ENCODE peak calls at places on chromosome 13, in four cellular contexts. Z, Q, J and F are unnamed samples.

GRCh38 chr13:29472317-29472961 is 123.0 kb downstream of the SLC7A1 start:
- DNase-seq in Z (peak), Q (no peak), J (no peak), F (no peak)

GRCh38 chr13:75785130-75785529 is 149.0 kb downstream of the LMO7 start:
- DNase-seq in J (no peak), Z (no peak), Q (no peak), F (no peak)

GRCh38 chr13:60396783-60397692 is at the start of gene TDRD3:
- DNase-seq in J (peak), Z (peak), Q (peak), F (peak)

GRCh38 chr13:69619651-69620050 is 488.0 kb upstream of the ATXN8OS start:
- DNase-seq in J (no peak), Z (no peak), Q (no peak), F (no peak)

GRCh38 chr13:40464349-40464748 is 202.1 kb downstream of the FOXO1 start:
- DNase-seq in J (no peak), Z (no peak), Q (no peak), F (no peak)

GRCh38 chr13:94470126-94470525 is 9.4 kb downstream of the DCT start:
- DNase-seq in Q (no peak), Z (no peak), J (no peak), F (no peak)

GRCh38 chr13:36680918-36681317 is 7.1 kb downstream of the SERTM1 start:
- DNase-seq in J (no peak), Q (no peak), Z (no peak), F (no peak)

GRCh38 chr13:28136916-28137315 is 1.4 kb upstream of the PAN3 start:
- DNase-seq in Z (no peak), J (no peak), Q (no peak), F (no peak)

GRCh38 chr13:33494596-33495214 is 209.2 kb upstream of the STARD13 start:
- DNase-seq in Q (no peak), J (no peak), Z (peak), F (no peak)

GRCh38 chr13:87867426-87867825 is 196.3 kb downstream of the SLITRK5 start:
- DNase-seq in Z (no peak), J (no peak), Q (no peak), F (no peak)

GRCh38 chr13:40401911-40402776 is 264.3 kb downstream of the FOXO1 start:
- DNase-seq in J (peak), Z (no peak), Q (peak), F (peak)

DNA sequence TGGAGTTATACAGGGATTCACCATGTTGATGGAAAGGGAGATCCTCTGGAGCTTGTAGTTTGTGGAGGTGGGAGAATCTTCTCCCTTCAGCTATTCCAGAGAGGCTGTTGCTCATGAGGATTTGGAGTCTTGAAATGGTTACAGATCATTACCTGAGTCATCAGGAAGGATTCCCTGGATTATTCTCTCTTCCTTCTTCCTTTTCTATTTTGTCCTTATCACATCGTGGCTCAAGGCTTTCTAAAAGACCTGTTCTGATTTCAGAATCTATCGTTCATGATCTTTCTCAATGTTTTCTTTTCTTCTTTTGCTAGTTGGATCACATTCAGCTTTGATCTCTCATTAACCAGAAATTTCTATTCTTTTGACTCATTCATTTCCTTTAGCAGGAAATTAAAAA is 196.0 kb downstream of the KLF5 start:
- DNase-seq in Z (no peak), J (no peak), Q (no peak), F (no peak)
- TF ChIP-seq CTCF in Z (no peak), J (no peak), Q (no peak), F (no peak)

DNA sequence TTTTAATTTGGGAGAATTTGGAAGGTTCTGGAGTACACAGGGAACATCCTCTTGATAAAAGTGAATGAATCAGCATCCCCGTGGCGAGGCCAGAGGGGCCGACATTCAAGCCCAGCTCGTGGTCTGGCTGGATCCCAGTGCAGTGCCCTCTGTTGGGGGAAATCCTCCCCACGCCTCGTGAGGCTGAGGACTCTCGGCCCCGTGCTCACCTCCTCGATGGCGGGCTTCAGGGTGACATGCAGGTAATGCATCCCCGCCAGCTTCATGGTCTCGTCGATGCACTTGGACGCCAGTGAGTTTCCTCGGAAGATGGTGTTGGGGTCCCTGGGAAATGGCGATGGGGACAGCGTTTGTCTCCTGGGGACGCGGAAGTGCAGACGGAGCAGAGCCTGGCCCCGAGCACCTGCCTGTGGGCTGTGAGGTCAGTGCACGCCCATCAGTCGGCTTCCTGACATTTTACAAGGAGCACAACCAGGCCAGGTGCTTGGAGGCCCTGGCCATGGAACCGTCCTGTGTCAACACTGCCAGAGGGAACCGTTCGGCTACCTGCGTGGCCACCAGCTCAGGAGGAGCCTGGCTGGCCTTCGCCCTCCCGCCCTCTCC is 43.3 kb upstream of the C13orf46 start:
- DNase-seq in Q (no peak), Z (peak), J (no peak), F (no peak)
- TF ChIP-seq CTCF in Q (no peak), Z (peak), J (no peak), F (no peak)

GRCh38 chr13:19085258-19085657 is 96.4 kb downstream of the TUBA3C start:
- DNase-seq in Q (peak), J (no peak), Z (no peak), F (no peak)

GRCh38 chr13:19085876-19086275 is 95.7 kb downstream of the TUBA3C start:
- DNase-seq in Z (no peak), Q (peak), J (no peak), F (no peak)

GRCh38 chr13:19090495-19090894 is 91.1 kb downstream of the TUBA3C start:
- DNase-seq in J (no peak), Q (no peak), Z (no peak), F (no peak)

GRCh38 chr13:19088416-19088815 is 93.2 kb downstream of the TUBA3C start:
- DNase-seq in Q (peak), J (no peak), Z (no peak), F (no peak)

GRCh38 chr13:19089315-19089714 is 92.3 kb downstream of the TUBA3C start:
- DNase-seq in J (no peak), Q (no peak), Z (no peak), F (no peak)
- TF ChIP-seq CTCF in J (no peak), Q (no peak), Z (no peak), F (no peak)

DNA sequence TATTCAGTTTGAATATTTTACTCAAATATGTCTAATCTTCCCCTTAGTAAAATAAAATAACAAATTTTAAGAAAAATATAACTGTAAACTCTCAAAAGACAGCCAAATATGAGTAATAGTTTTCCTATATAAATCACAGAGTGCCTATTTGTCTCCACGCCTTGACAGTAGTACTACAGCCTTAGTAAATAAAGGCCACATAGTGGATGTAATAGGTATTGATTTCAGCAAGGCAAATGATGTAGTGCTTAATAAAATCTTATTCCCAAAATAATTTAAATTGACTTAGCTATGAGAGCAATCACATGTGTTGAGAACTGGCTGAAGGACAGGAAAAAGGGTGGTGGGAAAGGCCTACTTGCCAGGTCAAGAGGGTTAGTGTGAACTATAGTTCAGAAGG is 747.2 kb downstream of the OLFM4 start:
- DNase-seq in J (no peak), Z (peak), Q (no peak), F (no peak)
- TF ChIP-seq CTCF in J (no peak), Z (peak), Q (no peak), F (no peak)

GRCh38 chr13:48078251-48078656 is 16.6 kb downstream of the MED4 start:
- DNase-seq in Q (no peak), Z (peak), J (no peak), F (no peak)
- TF ChIP-seq CTCF in Q (no peak), Z (peak), J (no peak), F (no peak)

GRCh38 chr13:22107549-22107948 is 436.7 kb downstream of the FGF9 start:
- DNase-seq in J (no peak), Z (no peak), Q (no peak), F (no peak)
- TF ChIP-seq CTCF in J (no peak), Z (no peak), Q (no peak), F (no peak)

GRCh38 chr13:27020415-27020814 is 151.2 kb downstream of the USP12 start:
- DNase-seq in J (no peak), Z (no peak), Q (no peak), F (no peak)

GRCh38 chr13:27024781-27025492 is 146.7 kb downstream of the USP12 start:
- DNase-seq in J (no peak), Z (no peak), Q (no peak), F (no peak)

GRCh38 chr13:27024062-27024461 is 147.5 kb downstream of the USP12 start:
- DNase-seq in Q (no peak), Z (no peak), J (no peak), F (no peak)

GRCh38 chr13:27022571-27023311 is 148.9 kb downstream of the USP12 start:
- DNase-seq in Q (no peak), J (no peak), Z (no peak), F (no peak)

GRCh38 chr13:27023385-27023784 is 148.2 kb downstream of the USP12 start:
- DNase-seq in J (no peak), Q (no peak), Z (no peak), F (no peak)
- TF ChIP-seq CTCF in J (no peak), Q (no peak), Z (no peak), F (no peak)

DNA sequence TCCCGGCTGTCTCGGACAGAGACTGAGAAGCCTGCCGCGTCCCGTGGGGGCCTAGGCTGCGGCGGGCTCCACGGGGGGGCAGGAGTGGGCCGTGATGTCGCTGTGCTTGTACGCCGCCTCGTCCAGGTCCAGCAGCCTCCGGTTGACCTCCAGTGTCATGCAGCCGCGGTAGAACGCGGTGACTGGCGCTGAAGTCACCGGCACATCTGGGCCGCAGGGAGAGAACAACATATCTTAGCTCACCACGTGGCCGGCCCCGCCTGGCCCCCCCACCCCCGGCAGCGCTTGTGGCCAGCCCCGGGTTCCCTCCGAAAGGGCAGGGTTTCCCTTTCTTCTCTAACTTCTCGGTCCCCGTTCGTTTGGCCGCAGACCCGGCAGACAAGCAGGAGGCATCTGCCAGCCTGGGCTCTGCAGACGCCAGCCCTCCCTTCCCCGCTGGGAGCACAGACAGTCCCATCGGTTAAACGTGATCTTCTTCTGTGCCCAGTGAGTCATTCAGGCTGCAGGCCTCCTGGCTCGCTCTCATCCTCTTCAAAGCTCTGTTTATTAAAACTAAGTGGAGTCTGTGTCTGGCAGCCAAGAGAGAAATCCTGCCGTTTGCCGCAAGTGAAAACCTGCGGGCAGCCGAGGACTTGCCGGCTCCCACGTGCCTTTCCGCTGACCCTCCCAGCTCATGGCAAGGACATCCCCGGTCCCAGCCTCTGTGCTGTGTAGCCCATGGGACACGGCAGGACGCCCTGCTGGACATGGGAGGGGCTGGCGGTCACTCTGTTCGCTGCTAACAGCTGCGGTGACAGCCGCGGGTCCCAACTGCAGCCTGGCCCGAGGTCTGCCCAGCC is 42.8 kb downstream of the GAS6 start:
- DNase-seq in Q (peak), J (peak), Z (no peak), F (no peak)
- TF ChIP-seq CTCF in Q (no peak), J (no peak), Z (no peak), F (no peak)

GRCh38 chr13:110944121-110944967 is 29.5 kb upstream of the ANKRD10 start:
- DNase-seq in Q (no peak), Z (peak), J (no peak), F (no peak)
- TF ChIP-seq CTCF in Q (no peak), Z (peak), J (peak), F (no peak)

DNA sequence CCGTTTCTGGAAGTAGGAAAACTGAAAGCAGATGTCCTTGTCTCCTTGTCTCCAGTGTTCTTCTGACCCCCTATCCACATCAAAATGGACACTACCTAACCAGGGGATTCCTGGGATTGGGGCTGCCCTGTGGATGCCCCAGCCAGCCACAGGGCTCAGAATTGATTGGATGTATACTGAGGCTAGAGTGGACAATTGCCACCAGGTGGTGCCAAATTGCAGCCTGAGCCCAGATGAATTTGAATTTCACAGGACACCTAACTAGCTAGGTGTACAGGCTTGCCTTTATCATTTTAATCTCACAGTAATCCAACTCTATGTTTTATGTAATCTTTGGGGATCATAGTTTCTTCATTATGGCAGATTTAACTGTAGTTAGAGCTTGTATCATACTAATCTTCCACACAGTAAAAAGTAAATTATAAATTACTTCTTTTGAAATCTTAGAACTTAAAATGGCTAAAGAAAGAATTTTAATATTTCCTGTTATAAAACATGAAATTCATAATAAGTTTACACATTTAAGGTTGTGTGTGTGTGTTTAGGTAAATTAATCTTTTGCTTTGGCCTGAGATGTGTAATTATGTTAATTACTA is 58.0 kb downstream of the PIBF1 start:
- DNase-seq in J (no peak), Z (peak), Q (peak), F (no peak)
- TF ChIP-seq CTCF in J (peak), Z (peak), Q (peak), F (peak)